ENCODE peak calls at places on chromosomes 5 and 9, in four cellular contexts. One of them, this sample, is unnamed.

GRCh38 chr5:83471405-83472212 is at the start of gene VCAN:
- DNase-seq in NCI-H2171 treated with DMSO at 0.1 percent for 48 hours: no peak
- DNase-seq in IMR-90: peak; percentile 82
- DNase-seq in NCI-H1105: no peak
- DNase-seq in this sample: peak; percentile 93

GRCh38 chr9:36063804-36064447 is 27.2 kb downstream of the RECK start:
- DNase-seq in NCI-H2171 treated with DMSO at 0.1 percent for 48 hours: no peak
- DNase-seq in IMR-90: peak; percentile 79
- DNase-seq in NCI-H1105: no peak
- DNase-seq in this sample: no peak

GRCh38 chr9:70411141-70411929 is 3.1 kb downstream of the KLF9 start:
- DNase-seq in NCI-H2171 treated with DMSO at 0.1 percent for 48 hours: peak; percentile 22
- DNase-seq in IMR-90: peak; percentile 75
- DNase-seq in NCI-H1105: no peak
- DNase-seq in this sample: peak; percentile 95

GRCh38 chr5:175555168-175555745 is 76.9 kb downstream of the SFXN1 start:
- DNase-seq in NCI-H2171 treated with DMSO at 0.1 percent for 48 hours: no peak
- DNase-seq in IMR-90: no peak
- DNase-seq in NCI-H1105: no peak
- DNase-seq in this sample: no peak

GRCh38 chr9:100309992-100310391 is 42.8 kb downstream of the TEX10 start:
- DNase-seq in NCI-H2171 treated with DMSO at 0.1 percent for 48 hours: no peak
- DNase-seq in IMR-90: no peak
- DNase-seq in NCI-H1105: no peak
- DNase-seq in this sample: no peak

GRCh38 chr9:124420991-124421543 is 5.8 kb upstream of the PSMB7 start:
- DNase-seq in NCI-H2171 treated with DMSO at 0.1 percent for 48 hours: peak; percentile 90
- DNase-seq in IMR-90: peak; percentile 13
- DNase-seq in NCI-H1105: peak; percentile 94
- DNase-seq in this sample: no peak

GRCh38 chr5:76358-77169 is 15.4 kb upstream of the PLEKHG4B start:
- DNase-seq in NCI-H2171 treated with DMSO at 0.1 percent for 48 hours: no peak
- DNase-seq in IMR-90: no peak
- DNase-seq in NCI-H1105: no peak
- DNase-seq in this sample: peak; percentile 75

GRCh38 chr5:59142138-59142537 is 559.3 kb downstream of the RAB3C start:
- DNase-seq in NCI-H2171 treated with DMSO at 0.1 percent for 48 hours: no peak
- DNase-seq in IMR-90: no peak
- DNase-seq in NCI-H1105: no peak
- DNase-seq in this sample: no peak

GRCh38 chr9:35547889-35548418 is 57.1 kb upstream of the TESK1 start:
- DNase-seq in NCI-H2171 treated with DMSO at 0.1 percent for 48 hours: no peak
- DNase-seq in IMR-90: no peak
- DNase-seq in NCI-H1105: no peak
- DNase-seq in this sample: no peak

GRCh38 chr5:64637144-64637543 is 53.2 kb upstream of the SHISAL2B start:
- DNase-seq in NCI-H2171 treated with DMSO at 0.1 percent for 48 hours: no peak
- DNase-seq in IMR-90: no peak
- DNase-seq in NCI-H1105: no peak
- DNase-seq in this sample: no peak

GRCh38 chr9:136619742-136620440 is 42.8 kb upstream of the EGFL7 start:
- DNase-seq in NCI-H2171 treated with DMSO at 0.1 percent for 48 hours: no peak
- DNase-seq in IMR-90: peak; percentile 51
- DNase-seq in NCI-H1105: no peak
- DNase-seq in this sample: peak; percentile 94

GRCh38 chr5:167814828-167815227 is 476.6 kb upstream of the WWC1 start:
- DNase-seq in NCI-H2171 treated with DMSO at 0.1 percent for 48 hours: no peak
- DNase-seq in IMR-90: peak; percentile 88
- DNase-seq in NCI-H1105: no peak
- DNase-seq in this sample: no peak

GRCh38 chr9:2241461-2241874 is 226.3 kb downstream of the SMARCA2 start:
- DNase-seq in NCI-H2171 treated with DMSO at 0.1 percent for 48 hours: no peak
- DNase-seq in IMR-90: peak; percentile 86
- DNase-seq in NCI-H1105: no peak
- DNase-seq in this sample: no peak

GRCh38 chr5:137440800-137441199 is 58.3 kb downstream of the SPOCK1 start:
- DNase-seq in NCI-H2171 treated with DMSO at 0.1 percent for 48 hours: no peak
- DNase-seq in IMR-90: no peak
- DNase-seq in NCI-H1105: no peak
- DNase-seq in this sample: no peak